ENCODE peak calls at places on chromosomes 12 and 14, in five cellular contexts. E, X, S, R and G are unnamed samples.

GRCh38 chr12:10716704-10717315 is 6.3 kb downstream of the YBX3 start:
- DNase-seq in E (peak; percentile 94), X (peak; percentile 87), S (no peak), R (peak; percentile 86), G (peak; percentile 92)

GRCh38 chr12:27359578-27360340 is 27.1 kb downstream of the BMAL2 start:
- DNase-seq in E (no peak), X (no peak), S (no peak), R (no peak), G (peak; percentile 75)

GRCh38 chr12:104576980-104577925 is 120.5 kb downstream of the CHST11 start:
- DNase-seq in E (peak; percentile 87), X (no peak), S (no peak), R (peak; percentile 57), G (peak; percentile 83)

GRCh38 chr12:89060133-89060532 is 292.2 kb downstream of the DUSP6 start:
- DNase-seq in E (peak; percentile 54), X (no peak), S (no peak), R (no peak), G (peak; percentile 33)

GRCh38 chr12:103969391-103969790 is 3.7 kb downstream of the TDG start:
- DNase-seq in E (no peak), X (no peak), S (no peak), R (peak; percentile 36), G (peak; percentile 89)

GRCh38 chr14:89004195-89004594 is 179.7 kb downstream of the TTC8 start:
- DNase-seq in E (no peak), X (no peak), S (no peak), R (peak; percentile 24), G (peak; percentile 69)

GRCh38 chr12:67069451-67070306 is 199.5 kb upstream of the CAND1 start:
- DNase-seq in E (peak; percentile 18), X (peak; percentile 75), S (peak; percentile 13), R (peak; percentile 52), G (peak; percentile 17)

GRCh38 chr14:105602799-105603763 is 76.7 kb downstream of the TMEM121 start:
- DNase-seq in E (no peak), X (no peak), S (no peak), R (peak; percentile 4), G (no peak)

GRCh38 chr14:51674294-51675002 is 22.7 kb downstream of the FRMD6 start:
- DNase-seq in E (peak; percentile 79), X (no peak), S (no peak), R (no peak), G (peak; percentile 82)

GRCh38 chr14:70640938-70641547 is 673 bp upstream of the TTC9 start:
- DNase-seq in E (peak; percentile 15), X (peak; percentile 40), S (peak; percentile 37), R (peak; percentile 16), G (no peak)

GRCh38 chr14:98984719-98985041 is 287.3 kb downstream of the BCL11B start:
- DNase-seq in E (no peak), X (no peak), S (peak; percentile 56), R (no peak), G (no peak)

GRCh38 chr12:38316391-38317129 is at the start of gene ALG10B:
- DNase-seq in E (peak; percentile 98), X (peak; percentile 89), S (peak; percentile 86), R (peak; percentile 90), G (peak; percentile 97)

GRCh38 chr12:124395986-124396385 is 101.1 kb downstream of the RFLNA start:
- DNase-seq in E (no peak), X (no peak), S (no peak), R (peak; percentile 46), G (peak; percentile 50)